ENCODE peak calls at places on chromosomes 6 and 20, in seven cellular contexts. One of them, this sample, is unnamed.

GRCh38 chr6:7100072-7100750 is 7.5 kb upstream of the RREB1 start:
- DNase-seq in heart left ventricle: no peak
- DNase-seq in cardiac muscle cell: no peak
- DNase-seq in CD8-positive, alpha-beta T cell: no peak
- DNase-seq in fibroblast of lung: no peak
- DNase-seq in lower lobe of right lung: no peak
- DNase-seq in WERI-Rb-1: no peak
- DNase-seq in this sample: no peak

GRCh38 chr6:106792536-106793236 is 163.3 kb downstream of the QRSL1 start:
- DNase-seq in lower lobe of right lung: no peak
- DNase-seq in fibroblast of lung: no peak
- DNase-seq in WERI-Rb-1: no peak
- DNase-seq in cardiac muscle cell: no peak
- DNase-seq in heart left ventricle: no peak
- DNase-seq in CD8-positive, alpha-beta T cell: no peak
- DNase-seq in this sample: no peak

GRCh38 chr6:119226089-119226488 is 123.5 kb downstream of the MAN1A1 start:
- DNase-seq in lower lobe of right lung: no peak
- DNase-seq in WERI-Rb-1: no peak
- DNase-seq in heart left ventricle: no peak
- DNase-seq in fibroblast of lung: no peak
- DNase-seq in CD8-positive, alpha-beta T cell: no peak
- DNase-seq in cardiac muscle cell: peak
- DNase-seq in this sample: no peak

GRCh38 chr6:170130201-170130621 is 160.7 kb downstream of the DLL1 start:
- DNase-seq in lower lobe of right lung: no peak
- DNase-seq in fibroblast of lung: no peak
- DNase-seq in CD8-positive, alpha-beta T cell: no peak
- DNase-seq in WERI-Rb-1: no peak
- DNase-seq in cardiac muscle cell: no peak
- DNase-seq in heart left ventricle: peak
- DNase-seq in this sample: peak

GRCh38 chr20:38926934-38927616 is 858 bp downstream of the FAM83D start:
- DNase-seq in WERI-Rb-1: no peak
- DNase-seq in lower lobe of right lung: no peak
- DNase-seq in CD8-positive, alpha-beta T cell: no peak
- DNase-seq in heart left ventricle: no peak
- DNase-seq in fibroblast of lung: peak
- DNase-seq in cardiac muscle cell: no peak
- DNase-seq in this sample: no peak

GRCh38 chr6:64985726-64986125 is 721.3 kb downstream of the EYS start:
- DNase-seq in WERI-Rb-1: no peak
- DNase-seq in CD8-positive, alpha-beta T cell: no peak
- DNase-seq in lower lobe of right lung: no peak
- DNase-seq in cardiac muscle cell: peak
- DNase-seq in heart left ventricle: no peak
- DNase-seq in fibroblast of lung: peak
- DNase-seq in this sample: no peak

GRCh38 chr6:138588805-138589434 is 89.6 kb upstream of the NHSL1 start:
- DNase-seq in fibroblast of lung: peak
- DNase-seq in CD8-positive, alpha-beta T cell: no peak
- DNase-seq in lower lobe of right lung: no peak
- DNase-seq in heart left ventricle: no peak
- DNase-seq in cardiac muscle cell: peak
- DNase-seq in WERI-Rb-1: peak
- DNase-seq in this sample: no peak

GRCh38 chr6:135128268-135128914 is 52.7 kb upstream of the MYB start:
- DNase-seq in CD8-positive, alpha-beta T cell: no peak
- DNase-seq in fibroblast of lung: no peak
- DNase-seq in lower lobe of right lung: no peak
- DNase-seq in cardiac muscle cell: no peak
- DNase-seq in heart left ventricle: no peak
- DNase-seq in WERI-Rb-1: no peak
- DNase-seq in this sample: no peak

GRCh38 chr6:158686311-158686710 is 36.5 kb downstream of the SYTL3 start:
- DNase-seq in heart left ventricle: no peak
- DNase-seq in cardiac muscle cell: no peak
- DNase-seq in WERI-Rb-1: no peak
- DNase-seq in lower lobe of right lung: peak
- DNase-seq in CD8-positive, alpha-beta T cell: no peak
- DNase-seq in fibroblast of lung: no peak
- DNase-seq in this sample: peak

GRCh38 chr6:35093118-35093445 is 48.1 kb downstream of the TCP11 start:
- DNase-seq in cardiac muscle cell: no peak
- DNase-seq in WERI-Rb-1: no peak
- DNase-seq in CD8-positive, alpha-beta T cell: no peak
- DNase-seq in fibroblast of lung: no peak
- DNase-seq in heart left ventricle: no peak
- DNase-seq in lower lobe of right lung: no peak
- DNase-seq in this sample: no peak

GRCh38 chr6:102641426-102641825 is 1247.9 kb downstream of the GRIK2 start:
- DNase-seq in lower lobe of right lung: no peak
- DNase-seq in WERI-Rb-1: no peak
- DNase-seq in cardiac muscle cell: no peak
- DNase-seq in CD8-positive, alpha-beta T cell: no peak
- DNase-seq in fibroblast of lung: no peak
- DNase-seq in heart left ventricle: no peak
- DNase-seq in this sample: no peak

GRCh38 chr6:133555726-133556125 is 314.6 kb downstream of the EYA4 start:
- DNase-seq in lower lobe of right lung: no peak
- DNase-seq in WERI-Rb-1: no peak
- DNase-seq in fibroblast of lung: no peak
- DNase-seq in cardiac muscle cell: no peak
- DNase-seq in CD8-positive, alpha-beta T cell: no peak
- DNase-seq in heart left ventricle: no peak
- DNase-seq in this sample: no peak

GRCh38 chr6:80376411-80376810 is 269.9 kb downstream of the BCKDHB start:
- DNase-seq in CD8-positive, alpha-beta T cell: no peak
- DNase-seq in lower lobe of right lung: no peak
- DNase-seq in heart left ventricle: no peak
- DNase-seq in fibroblast of lung: peak
- DNase-seq in WERI-Rb-1: no peak
- DNase-seq in cardiac muscle cell: no peak
- DNase-seq in this sample: no peak

DNA sequence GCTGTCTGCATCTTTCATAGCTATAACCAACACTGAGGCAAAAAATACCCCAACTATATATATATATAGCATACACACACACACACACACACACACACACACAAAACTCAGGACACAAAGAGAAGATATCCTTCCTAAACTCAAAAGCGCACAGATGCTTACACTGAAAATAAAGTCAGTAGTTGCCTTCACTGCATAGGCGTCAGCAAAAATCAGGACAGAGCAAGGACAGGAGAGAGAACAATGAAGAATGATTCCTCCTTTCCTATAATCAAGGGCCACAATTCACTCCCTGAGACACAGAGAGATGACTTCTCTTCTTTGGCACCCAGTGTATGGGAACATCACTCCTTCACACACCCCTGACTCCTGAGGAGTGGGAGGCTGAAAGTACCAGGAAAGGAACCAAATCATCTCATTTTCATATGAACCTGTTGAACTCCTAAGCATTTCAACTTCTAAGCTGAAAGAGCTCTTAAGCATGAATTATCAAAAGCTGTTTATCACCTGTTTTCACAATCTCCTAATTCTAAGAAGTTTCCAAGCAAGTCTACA is 141.4 kb downstream of the HIVEP2 start:
- DNase-seq in heart left ventricle: no peak
- DNase-seq in cardiac muscle cell: no peak
- DNase-seq in CD8-positive, alpha-beta T cell: no peak
- DNase-seq in lower lobe of right lung: no peak
- DNase-seq in fibroblast of lung: no peak
- DNase-seq in WERI-Rb-1: no peak
- DNase-seq in this sample: no peak
- H3K27ac ChIP-seq in heart left ventricle: no peak
- H3K27ac ChIP-seq in cardiac muscle cell: no peak
- H3K27ac ChIP-seq in CD8-positive, alpha-beta T cell: no peak
- H3K27ac ChIP-seq in lower lobe of right lung: no peak
- H3K27ac ChIP-seq in fibroblast of lung: no peak
- H3K27ac ChIP-seq in WERI-Rb-1: no peak
- H3K27ac ChIP-seq in this sample: no peak

DNA sequence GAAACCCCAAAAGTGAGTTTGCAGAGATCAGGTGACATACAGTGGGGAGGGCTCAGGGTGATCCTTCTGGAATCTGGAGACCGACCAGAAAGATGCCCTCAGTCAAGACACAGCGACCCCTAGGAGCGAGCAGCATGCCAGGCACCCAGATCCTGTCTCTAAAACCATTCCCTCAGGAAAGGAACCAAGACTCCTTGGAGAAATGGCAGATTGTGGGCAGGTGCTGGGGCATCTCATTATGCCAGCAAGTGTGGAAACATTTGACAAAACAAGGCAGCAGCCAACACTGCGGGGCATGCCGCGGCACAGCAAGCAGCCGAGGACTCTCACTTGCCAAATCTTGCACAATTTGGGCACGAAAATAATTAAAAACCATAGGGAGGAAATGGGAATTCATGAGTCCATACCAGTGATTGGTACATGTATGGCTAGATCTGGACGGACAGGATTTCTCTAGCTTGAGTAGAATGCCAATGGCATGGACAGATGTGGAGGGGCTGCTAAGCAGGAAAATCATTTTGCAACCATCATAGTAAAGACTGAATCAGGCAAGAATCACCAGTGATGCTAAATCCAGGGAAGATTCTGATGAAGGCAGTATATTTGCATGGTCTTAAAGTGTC is 76.9 kb downstream of the GINS1 start:
- DNase-seq in heart left ventricle: peak
- DNase-seq in fibroblast of lung: no peak
- DNase-seq in lower lobe of right lung: no peak
- DNase-seq in WERI-Rb-1: no peak
- DNase-seq in CD8-positive, alpha-beta T cell: no peak
- DNase-seq in cardiac muscle cell: no peak
- DNase-seq in this sample: no peak
- H3K27ac ChIP-seq in heart left ventricle: no peak
- H3K27ac ChIP-seq in fibroblast of lung: no peak
- H3K27ac ChIP-seq in lower lobe of right lung: no peak
- H3K27ac ChIP-seq in WERI-Rb-1: no peak
- H3K27ac ChIP-seq in CD8-positive, alpha-beta T cell: no peak
- H3K27ac ChIP-seq in cardiac muscle cell: no peak
- H3K27ac ChIP-seq in this sample: no peak

DNA sequence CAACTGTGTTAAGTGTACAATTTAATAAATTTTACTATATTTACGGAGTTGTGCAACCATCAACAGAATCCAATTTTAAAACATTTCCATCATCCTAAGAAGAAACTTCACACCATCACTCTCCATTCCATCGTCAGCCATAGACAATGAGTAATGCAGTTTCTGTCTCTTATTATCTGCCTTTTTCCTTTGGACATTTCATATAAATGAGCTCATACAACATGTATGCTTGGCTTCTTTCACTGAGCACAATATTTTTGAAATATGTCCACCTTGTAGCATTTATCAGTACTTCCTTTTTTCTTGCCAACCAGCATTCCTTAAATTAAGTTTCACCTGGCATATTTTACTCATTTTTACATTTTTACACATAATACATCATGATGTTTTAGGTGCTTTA is 22.7 kb upstream of the HIVEP1 start:
- DNase-seq in cardiac muscle cell: no peak
- DNase-seq in fibroblast of lung: no peak
- DNase-seq in lower lobe of right lung: no peak
- DNase-seq in heart left ventricle: no peak
- DNase-seq in CD8-positive, alpha-beta T cell: no peak
- DNase-seq in WERI-Rb-1: no peak
- DNase-seq in this sample: no peak
- H3K27ac ChIP-seq in cardiac muscle cell: no peak
- H3K27ac ChIP-seq in fibroblast of lung: no peak
- H3K27ac ChIP-seq in lower lobe of right lung: no peak
- H3K27ac ChIP-seq in heart left ventricle: no peak
- H3K27ac ChIP-seq in CD8-positive, alpha-beta T cell: no peak
- H3K27ac ChIP-seq in WERI-Rb-1: no peak
- H3K27ac ChIP-seq in this sample: no peak

GRCh38 chr20:8155229-8155628 is 23.2 kb downstream of the PLCB1 start:
- DNase-seq in CD8-positive, alpha-beta T cell: no peak
- DNase-seq in WERI-Rb-1: no peak
- DNase-seq in cardiac muscle cell: no peak
- DNase-seq in lower lobe of right lung: no peak
- DNase-seq in fibroblast of lung: no peak
- DNase-seq in heart left ventricle: no peak
- DNase-seq in this sample: no peak
- H3K27ac ChIP-seq in CD8-positive, alpha-beta T cell: no peak
- H3K27ac ChIP-seq in WERI-Rb-1: no peak
- H3K27ac ChIP-seq in cardiac muscle cell: no peak
- H3K27ac ChIP-seq in lower lobe of right lung: no peak
- H3K27ac ChIP-seq in fibroblast of lung: no peak
- H3K27ac ChIP-seq in heart left ventricle: peak
- H3K27ac ChIP-seq in this sample: no peak

GRCh38 chr6:148192310-148192709 is 150.3 kb upstream of the SASH1 start:
- DNase-seq in cardiac muscle cell: no peak
- DNase-seq in fibroblast of lung: no peak
- DNase-seq in lower lobe of right lung: no peak
- DNase-seq in heart left ventricle: no peak
- DNase-seq in CD8-positive, alpha-beta T cell: no peak
- DNase-seq in WERI-Rb-1: no peak
- DNase-seq in this sample: no peak
- H3K27ac ChIP-seq in cardiac muscle cell: no peak
- H3K27ac ChIP-seq in fibroblast of lung: peak
- H3K27ac ChIP-seq in lower lobe of right lung: peak
- H3K27ac ChIP-seq in heart left ventricle: no peak
- H3K27ac ChIP-seq in CD8-positive, alpha-beta T cell: no peak
- H3K27ac ChIP-seq in WERI-Rb-1: no peak
- H3K27ac ChIP-seq in this sample: peak

DNA sequence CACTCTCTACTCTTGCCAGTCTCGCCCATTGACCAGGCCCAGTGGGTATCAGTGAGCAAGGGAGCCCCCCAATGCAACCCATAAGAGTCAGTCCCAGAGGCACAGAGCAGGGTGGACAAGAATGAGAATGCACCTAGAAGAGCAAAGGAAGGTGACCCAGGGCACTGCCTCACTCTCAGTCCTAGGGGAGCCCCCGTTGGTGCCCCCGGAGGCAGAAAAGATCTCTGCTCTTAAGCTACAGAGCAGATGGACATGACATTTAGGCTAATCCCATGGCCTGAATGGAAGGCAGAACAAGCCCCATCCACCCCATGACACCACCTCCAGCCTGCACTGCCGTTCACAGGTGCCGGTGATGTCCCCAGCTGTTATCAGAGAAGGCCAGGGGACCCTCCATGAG is 50.7 kb upstream of the PLEKHG1 start:
- DNase-seq in lower lobe of right lung: no peak
- DNase-seq in CD8-positive, alpha-beta T cell: no peak
- DNase-seq in cardiac muscle cell: no peak
- DNase-seq in fibroblast of lung: no peak
- DNase-seq in WERI-Rb-1: peak
- DNase-seq in heart left ventricle: no peak
- DNase-seq in this sample: no peak
- H3K27ac ChIP-seq in lower lobe of right lung: no peak
- H3K27ac ChIP-seq in CD8-positive, alpha-beta T cell: no peak
- H3K27ac ChIP-seq in cardiac muscle cell: no peak
- H3K27ac ChIP-seq in fibroblast of lung: no peak
- H3K27ac ChIP-seq in WERI-Rb-1: no peak
- H3K27ac ChIP-seq in heart left ventricle: no peak
- H3K27ac ChIP-seq in this sample: no peak

DNA sequence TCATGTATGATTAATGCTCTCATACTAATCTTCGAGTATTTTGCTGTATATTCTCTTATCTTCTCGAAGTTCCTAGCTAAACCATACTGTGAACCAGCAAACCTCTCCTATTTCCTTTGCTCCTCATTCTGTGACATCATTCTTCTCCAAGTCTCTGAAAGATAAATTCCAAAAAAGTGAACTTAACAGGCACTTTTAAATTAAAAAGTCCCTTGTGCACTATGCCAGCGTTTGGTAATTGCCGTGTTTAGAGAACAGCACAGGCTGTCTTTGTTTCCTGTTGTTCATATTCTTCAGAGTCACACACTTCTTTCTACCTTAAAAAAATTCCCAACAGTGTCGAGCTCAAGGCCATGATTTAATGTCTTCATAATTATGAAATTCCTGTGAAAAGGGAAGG is 188.4 kb upstream of the PHACTR1 start:
- DNase-seq in cardiac muscle cell: no peak
- DNase-seq in CD8-positive, alpha-beta T cell: no peak
- DNase-seq in WERI-Rb-1: no peak
- DNase-seq in lower lobe of right lung: no peak
- DNase-seq in fibroblast of lung: no peak
- DNase-seq in heart left ventricle: no peak
- DNase-seq in this sample: no peak
- H3K27ac ChIP-seq in cardiac muscle cell: peak
- H3K27ac ChIP-seq in CD8-positive, alpha-beta T cell: no peak
- H3K27ac ChIP-seq in WERI-Rb-1: no peak
- H3K27ac ChIP-seq in lower lobe of right lung: no peak
- H3K27ac ChIP-seq in fibroblast of lung: no peak
- H3K27ac ChIP-seq in heart left ventricle: peak
- H3K27ac ChIP-seq in this sample: no peak